ENCODE peak calls at places on chromosomes 11 and 22, in eight cellular contexts. One of them, this sample, is unnamed.

GRCh38 chr11:8870461-8871282 is 40.3 kb upstream of the AKIP1 start:
- DNase-seq in prostate gland: peak
- DNase-seq in upper lobe of right lung: peak
- DNase-seq in transverse colon: peak
- DNase-seq in foreskin fibroblast: peak
- DNase-seq in heart right ventricle: peak
- DNase-seq in uterus: peak
- DNase-seq in astrocyte of the spinal cord: peak
- DNase-seq in this sample: peak

GRCh38 chr11:3196161-3197043 is 22.2 kb downstream of the MRGPRG start:
- DNase-seq in prostate gland: no peak
- DNase-seq in upper lobe of right lung: peak
- DNase-seq in transverse colon: peak
- DNase-seq in foreskin fibroblast: no peak
- DNase-seq in heart right ventricle: no peak
- DNase-seq in uterus: no peak
- DNase-seq in astrocyte of the spinal cord: no peak
- DNase-seq in this sample: peak

GRCh38 chr22:21045585-21046294 is at the start of gene LRRC74B:
- DNase-seq in prostate gland: peak
- DNase-seq in upper lobe of right lung: peak
- DNase-seq in transverse colon: peak
- DNase-seq in foreskin fibroblast: peak
- DNase-seq in heart right ventricle: peak
- DNase-seq in uterus: peak
- DNase-seq in astrocyte of the spinal cord: peak
- DNase-seq in this sample: peak

GRCh38 chr11:112835556-112835955 is 125.7 kb upstream of the NCAM1 start:
- DNase-seq in prostate gland: no peak
- DNase-seq in upper lobe of right lung: no peak
- DNase-seq in transverse colon: no peak
- DNase-seq in foreskin fibroblast: no peak
- DNase-seq in heart right ventricle: no peak
- DNase-seq in uterus: peak
- DNase-seq in astrocyte of the spinal cord: no peak
- DNase-seq in this sample: no peak

GRCh38 chr22:38921126-38921525 is 36.3 kb upstream of the APOBEC3A start:
- DNase-seq in prostate gland: peak
- DNase-seq in upper lobe of right lung: no peak
- DNase-seq in transverse colon: peak
- DNase-seq in foreskin fibroblast: no peak
- DNase-seq in heart right ventricle: no peak
- DNase-seq in uterus: no peak
- DNase-seq in astrocyte of the spinal cord: no peak
- DNase-seq in this sample: no peak

GRCh38 chr11:17439316-17439782 is 37.3 kb downstream of the ABCC8 start:
- DNase-seq in prostate gland: no peak
- DNase-seq in upper lobe of right lung: no peak
- DNase-seq in transverse colon: no peak
- DNase-seq in foreskin fibroblast: no peak
- DNase-seq in heart right ventricle: no peak
- DNase-seq in uterus: no peak
- DNase-seq in astrocyte of the spinal cord: no peak
- DNase-seq in this sample: no peak

GRCh38 chr11:34940026-34940677 is 23.7 kb downstream of the PDHX start:
- DNase-seq in prostate gland: no peak
- DNase-seq in upper lobe of right lung: no peak
- DNase-seq in transverse colon: no peak
- DNase-seq in foreskin fibroblast: no peak
- DNase-seq in heart right ventricle: no peak
- DNase-seq in uterus: no peak
- DNase-seq in astrocyte of the spinal cord: peak
- DNase-seq in this sample: peak

GRCh38 chr11:28461338-28461737 is 353.1 kb downstream of the METTL15 start:
- DNase-seq in prostate gland: no peak
- DNase-seq in upper lobe of right lung: no peak
- DNase-seq in transverse colon: no peak
- DNase-seq in foreskin fibroblast: peak
- DNase-seq in heart right ventricle: no peak
- DNase-seq in uterus: no peak
- DNase-seq in astrocyte of the spinal cord: no peak
- DNase-seq in this sample: no peak

GRCh38 chr11:284081-285020 is 4.6 kb upstream of the PGGHG start:
- DNase-seq in prostate gland: no peak
- DNase-seq in upper lobe of right lung: peak
- DNase-seq in transverse colon: no peak
- DNase-seq in foreskin fibroblast: no peak
- DNase-seq in heart right ventricle: no peak
- DNase-seq in uterus: peak
- DNase-seq in astrocyte of the spinal cord: no peak
- DNase-seq in this sample: no peak

GRCh38 chr22:29312218-29313125 is 3.0 kb downstream of the RASL10A start:
- DNase-seq in prostate gland: no peak
- DNase-seq in upper lobe of right lung: peak
- DNase-seq in transverse colon: no peak
- DNase-seq in foreskin fibroblast: no peak
- DNase-seq in heart right ventricle: no peak
- DNase-seq in uterus: no peak
- DNase-seq in astrocyte of the spinal cord: no peak
- DNase-seq in this sample: no peak

GRCh38 chr22:44491666-44492405 is 6.2 kb downstream of the RTL6 start:
- DNase-seq in prostate gland: no peak
- DNase-seq in upper lobe of right lung: no peak
- DNase-seq in transverse colon: no peak
- DNase-seq in foreskin fibroblast: no peak
- DNase-seq in heart right ventricle: no peak
- DNase-seq in uterus: no peak
- DNase-seq in astrocyte of the spinal cord: no peak
- DNase-seq in this sample: no peak

GRCh38 chr22:27112273-27112672 is 454.9 kb downstream of the MIAT start:
- DNase-seq in prostate gland: no peak
- DNase-seq in upper lobe of right lung: no peak
- DNase-seq in transverse colon: no peak
- DNase-seq in foreskin fibroblast: no peak
- DNase-seq in heart right ventricle: no peak
- DNase-seq in uterus: no peak
- DNase-seq in astrocyte of the spinal cord: no peak
- DNase-seq in this sample: no peak

GRCh38 chr11:58577441-58578135 is 1.3 kb upstream of the ZFP91 start:
- DNase-seq in prostate gland: no peak
- DNase-seq in upper lobe of right lung: peak
- DNase-seq in transverse colon: peak
- DNase-seq in foreskin fibroblast: peak
- DNase-seq in heart right ventricle: peak
- DNase-seq in uterus: no peak
- DNase-seq in astrocyte of the spinal cord: peak
- DNase-seq in this sample: peak

GRCh38 chr11:86802601-86803051 is 2.3 kb downstream of the PRSS23 start:
- DNase-seq in prostate gland: peak
- DNase-seq in upper lobe of right lung: no peak
- DNase-seq in transverse colon: no peak
- DNase-seq in foreskin fibroblast: peak
- DNase-seq in heart right ventricle: no peak
- DNase-seq in uterus: no peak
- DNase-seq in astrocyte of the spinal cord: peak
- DNase-seq in this sample: no peak

GRCh38 chr22:46458525-46458924 is 78.9 kb downstream of the CELSR1 start:
- DNase-seq in prostate gland: no peak
- DNase-seq in upper lobe of right lung: no peak
- DNase-seq in transverse colon: no peak
- DNase-seq in foreskin fibroblast: no peak
- DNase-seq in heart right ventricle: no peak
- DNase-seq in uterus: no peak
- DNase-seq in astrocyte of the spinal cord: no peak
- DNase-seq in this sample: no peak

GRCh38 chr11:96157517-96157873 is 185.5 kb downstream of the MAML2 start:
- DNase-seq in prostate gland: no peak
- DNase-seq in upper lobe of right lung: no peak
- DNase-seq in transverse colon: no peak
- DNase-seq in foreskin fibroblast: no peak
- DNase-seq in heart right ventricle: no peak
- DNase-seq in uterus: no peak
- DNase-seq in astrocyte of the spinal cord: no peak
- DNase-seq in this sample: no peak

GRCh38 chr11:125338886-125339811 is 156.9 kb downstream of the FEZ1 start:
- DNase-seq in prostate gland: no peak
- DNase-seq in upper lobe of right lung: peak
- DNase-seq in transverse colon: no peak
- DNase-seq in foreskin fibroblast: no peak
- DNase-seq in heart right ventricle: no peak
- DNase-seq in uterus: peak
- DNase-seq in astrocyte of the spinal cord: peak
- DNase-seq in this sample: no peak

GRCh38 chr22:23292453-23293350 is 112.4 kb downstream of the BCR start:
- DNase-seq in prostate gland: no peak
- DNase-seq in upper lobe of right lung: no peak
- DNase-seq in transverse colon: no peak
- DNase-seq in foreskin fibroblast: no peak
- DNase-seq in heart right ventricle: no peak
- DNase-seq in uterus: no peak
- DNase-seq in astrocyte of the spinal cord: no peak
- DNase-seq in this sample: no peak

GRCh38 chr22:23288301-23289129 is 108.2 kb downstream of the BCR start:
- DNase-seq in prostate gland: no peak
- DNase-seq in upper lobe of right lung: no peak
- DNase-seq in transverse colon: no peak
- DNase-seq in foreskin fibroblast: no peak
- DNase-seq in heart right ventricle: no peak
- DNase-seq in uterus: no peak
- DNase-seq in astrocyte of the spinal cord: no peak
- DNase-seq in this sample: no peak

GRCh38 chr22:23289130-23289503 is 108.8 kb downstream of the BCR start:
- DNase-seq in prostate gland: no peak
- DNase-seq in upper lobe of right lung: no peak
- DNase-seq in transverse colon: no peak
- DNase-seq in foreskin fibroblast: no peak
- DNase-seq in heart right ventricle: no peak
- DNase-seq in uterus: no peak
- DNase-seq in astrocyte of the spinal cord: no peak
- DNase-seq in this sample: no peak

GRCh38 chr22:23291806-23292452 is 111.6 kb downstream of the BCR start:
- DNase-seq in prostate gland: no peak
- DNase-seq in upper lobe of right lung: no peak
- DNase-seq in transverse colon: no peak
- DNase-seq in foreskin fibroblast: no peak
- DNase-seq in heart right ventricle: no peak
- DNase-seq in uterus: no peak
- DNase-seq in astrocyte of the spinal cord: no peak
- DNase-seq in this sample: no peak

DNA sequence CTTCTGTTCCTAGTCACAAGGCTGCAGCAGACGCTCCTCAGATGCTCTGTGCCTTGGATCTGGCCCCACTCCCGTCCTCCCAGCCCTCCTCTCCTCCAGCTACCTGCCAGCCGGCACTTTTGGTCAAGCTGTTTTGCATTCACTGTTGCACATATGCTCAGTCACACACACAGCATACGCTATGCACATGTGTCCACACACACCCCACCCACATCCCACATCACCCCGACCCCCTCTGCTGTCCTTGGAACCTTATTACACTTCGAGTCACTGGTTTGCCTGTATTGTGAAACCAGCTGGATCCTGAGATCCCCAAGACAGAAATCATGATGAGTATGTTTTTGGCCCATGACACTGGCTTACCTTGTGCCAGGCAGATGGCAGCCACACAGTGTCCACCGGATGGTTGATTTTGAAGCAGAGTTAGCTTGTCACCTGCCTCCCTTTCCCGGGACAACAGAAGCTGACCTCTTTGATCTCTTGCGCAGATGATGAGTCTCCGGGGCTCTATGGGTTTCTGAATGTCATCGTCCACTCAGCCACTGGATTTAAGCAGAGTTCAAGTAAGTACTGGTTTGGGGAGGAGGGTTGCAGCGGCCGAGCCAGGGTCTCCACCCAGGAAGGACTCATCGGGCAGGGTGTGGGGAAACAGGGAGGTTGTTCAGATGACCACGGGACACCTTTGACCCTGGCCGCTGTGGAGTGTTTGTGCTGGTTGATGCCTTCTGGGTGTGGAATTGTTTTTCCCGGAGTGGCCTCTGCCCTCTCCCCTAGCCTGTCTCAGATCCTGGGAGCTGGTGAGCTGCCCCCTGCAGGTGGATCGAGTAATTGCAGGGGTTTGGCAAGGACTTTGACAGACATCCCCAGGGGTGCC is 109.8 kb downstream of the BCR start:
- DNase-seq in prostate gland: no peak
- DNase-seq in upper lobe of right lung: peak
- DNase-seq in transverse colon: peak
- DNase-seq in foreskin fibroblast: peak
- DNase-seq in heart right ventricle: peak
- DNase-seq in uterus: peak
- DNase-seq in astrocyte of the spinal cord: peak
- DNase-seq in this sample: peak
- TF ChIP-seq CTCF in prostate gland: peak
- TF ChIP-seq CTCF in upper lobe of right lung: peak
- TF ChIP-seq CTCF in transverse colon: peak
- TF ChIP-seq CTCF in foreskin fibroblast: peak
- TF ChIP-seq CTCF in heart right ventricle: peak
- TF ChIP-seq CTCF in uterus: peak
- TF ChIP-seq CTCF in astrocyte of the spinal cord: peak
- TF ChIP-seq CTCF in this sample: peak

GRCh38 chr11:114195981-114196731 is 100.0 kb upstream of the NNMT start:
- DNase-seq in prostate gland: peak
- DNase-seq in upper lobe of right lung: no peak
- DNase-seq in transverse colon: no peak
- DNase-seq in foreskin fibroblast: no peak
- DNase-seq in heart right ventricle: no peak
- DNase-seq in uterus: no peak
- DNase-seq in astrocyte of the spinal cord: no peak
- DNase-seq in this sample: peak
- TF ChIP-seq CTCF in prostate gland: no peak
- TF ChIP-seq CTCF in upper lobe of right lung: no peak
- TF ChIP-seq CTCF in transverse colon: no peak
- TF ChIP-seq CTCF in foreskin fibroblast: no peak
- TF ChIP-seq CTCF in heart right ventricle: no peak
- TF ChIP-seq CTCF in uterus: no peak
- TF ChIP-seq CTCF in astrocyte of the spinal cord: no peak
- TF ChIP-seq CTCF in this sample: no peak

GRCh38 chr22:41597635-41597953 is 8.0 kb upstream of the PMM1 start:
- DNase-seq in prostate gland: no peak
- DNase-seq in upper lobe of right lung: no peak
- DNase-seq in transverse colon: no peak
- DNase-seq in foreskin fibroblast: no peak
- DNase-seq in heart right ventricle: no peak
- DNase-seq in uterus: no peak
- DNase-seq in astrocyte of the spinal cord: no peak
- DNase-seq in this sample: no peak
- TF ChIP-seq CTCF in prostate gland: no peak
- TF ChIP-seq CTCF in upper lobe of right lung: no peak
- TF ChIP-seq CTCF in transverse colon: no peak
- TF ChIP-seq CTCF in foreskin fibroblast: no peak
- TF ChIP-seq CTCF in heart right ventricle: no peak
- TF ChIP-seq CTCF in uterus: no peak
- TF ChIP-seq CTCF in astrocyte of the spinal cord: no peak
- TF ChIP-seq CTCF in this sample: no peak

DNA sequence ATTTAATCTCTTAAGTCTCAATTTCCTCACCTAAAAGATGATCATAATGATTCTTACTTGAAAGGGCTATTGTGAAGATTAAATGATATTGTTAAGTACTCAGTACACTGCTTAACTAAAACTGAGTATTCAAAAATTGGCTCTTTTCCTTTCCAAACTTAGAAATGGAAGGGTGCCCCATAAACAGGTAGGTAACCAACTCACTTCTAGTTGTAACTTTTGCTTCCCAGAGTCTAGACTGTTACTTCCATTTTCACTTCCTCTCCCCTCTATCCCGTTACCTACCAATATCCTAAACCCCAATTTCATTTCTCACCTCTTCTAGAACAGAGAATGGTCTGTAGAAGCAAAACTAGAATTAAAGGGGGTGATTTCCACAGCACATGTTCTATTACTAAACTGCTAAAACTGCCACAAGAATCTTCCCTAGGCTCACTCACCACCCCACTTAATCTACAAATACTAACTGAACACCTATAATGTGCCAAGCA is 50.0 kb downstream of the RRAS2 start:
- DNase-seq in prostate gland: no peak
- DNase-seq in upper lobe of right lung: no peak
- DNase-seq in transverse colon: no peak
- DNase-seq in foreskin fibroblast: no peak
- DNase-seq in heart right ventricle: no peak
- DNase-seq in uterus: no peak
- DNase-seq in astrocyte of the spinal cord: no peak
- DNase-seq in this sample: no peak
- TF ChIP-seq CTCF in prostate gland: no peak
- TF ChIP-seq CTCF in upper lobe of right lung: no peak
- TF ChIP-seq CTCF in transverse colon: no peak
- TF ChIP-seq CTCF in foreskin fibroblast: no peak
- TF ChIP-seq CTCF in heart right ventricle: no peak
- TF ChIP-seq CTCF in uterus: no peak
- TF ChIP-seq CTCF in astrocyte of the spinal cord: no peak
- TF ChIP-seq CTCF in this sample: no peak

This sample was measured in GM13977.